ENCODE peak calls at places on chromosomes 11 and 22, in four cellular contexts. One of them, this sample, is unnamed.

GRCh38 chr11:128904872-128905344 is 13.8 kb downstream of the KCNJ5 start:
- DNase-seq in uterus: no peak
- DNase-seq in dorsolateral prefrontal cortex: no peak
- DNase-seq in GM23338: peak
- DNase-seq in this sample: peak

GRCh38 chr11:86218125-86219081 is 26.1 kb upstream of the EED start:
- DNase-seq in uterus: peak
- DNase-seq in dorsolateral prefrontal cortex: peak
- DNase-seq in GM23338: peak
- DNase-seq in this sample: peak

GRCh38 chr11:69308936-69309799 is 15.2 kb downstream of the MYEOV start:
- DNase-seq in uterus: no peak
- DNase-seq in dorsolateral prefrontal cortex: no peak
- DNase-seq in GM23338: no peak
- DNase-seq in this sample: no peak

GRCh38 chr11:107576497-107577086 is 11.1 kb upstream of the ALKBH8 start:
- DNase-seq in uterus: peak
- DNase-seq in dorsolateral prefrontal cortex: no peak
- DNase-seq in GM23338: peak
- DNase-seq in this sample: peak

GRCh38 chr11:62922653-62923371 is 1.6 kb upstream of the CHRM1 start:
- DNase-seq in uterus: no peak
- DNase-seq in dorsolateral prefrontal cortex: peak
- DNase-seq in GM23338: peak
- DNase-seq in this sample: peak

GRCh38 chr22:41410311-41410751 is 28.6 kb downstream of the TEF start:
- DNase-seq in uterus: peak
- DNase-seq in dorsolateral prefrontal cortex: no peak
- DNase-seq in GM23338: no peak
- DNase-seq in this sample: no peak

GRCh38 chr22:30864441-30865420 is 103.8 kb downstream of the MORC2 start:
- DNase-seq in uterus: no peak
- DNase-seq in dorsolateral prefrontal cortex: no peak
- DNase-seq in GM23338: no peak
- DNase-seq in this sample: no peak

GRCh38 chr11:43920598-43921419 is 21.6 kb upstream of the C11orf96 start:
- DNase-seq in uterus: peak
- DNase-seq in dorsolateral prefrontal cortex: no peak
- DNase-seq in GM23338: no peak
- DNase-seq in this sample: no peak

GRCh38 chr11:2582958-2583604 is 116.7 kb downstream of the KCNQ1OT1 start:
- DNase-seq in uterus: no peak
- DNase-seq in dorsolateral prefrontal cortex: peak
- DNase-seq in GM23338: no peak
- DNase-seq in this sample: no peak

GRCh38 chr11:123578778-123579481 is 75.5 kb downstream of the SCN3B start:
- DNase-seq in uterus: no peak
- DNase-seq in dorsolateral prefrontal cortex: no peak
- DNase-seq in GM23338: no peak
- DNase-seq in this sample: no peak

GRCh38 chr11:23311986-23312940 is 452.0 kb upstream of the CCDC179 start:
- DNase-seq in uterus: no peak
- DNase-seq in dorsolateral prefrontal cortex: no peak
- DNase-seq in GM23338: peak
- DNase-seq in this sample: no peak

GRCh38 chr11:110173775-110174644 is 80.8 kb downstream of the ZC3H12C start:
- DNase-seq in uterus: peak
- DNase-seq in dorsolateral prefrontal cortex: peak
- DNase-seq in GM23338: peak
- DNase-seq in this sample: peak

GRCh38 chr22:36728505-36728904 is 25.0 kb upstream of the CACNG2 start:
- DNase-seq in uterus: no peak
- DNase-seq in dorsolateral prefrontal cortex: no peak
- DNase-seq in GM23338: no peak
- DNase-seq in this sample: no peak

GRCh38 chr11:107908211-107908610 is 20.0 kb upstream of the RAB39A start:
- DNase-seq in uterus: no peak
- DNase-seq in dorsolateral prefrontal cortex: no peak
- DNase-seq in GM23338: no peak
- DNase-seq in this sample: no peak

GRCh38 chr11:60116996-60117790 is 28.7 kb downstream of the MS4A2 start:
- DNase-seq in uterus: no peak
- DNase-seq in dorsolateral prefrontal cortex: no peak
- DNase-seq in GM23338: no peak
- DNase-seq in this sample: no peak

GRCh38 chr11:117127164-117127563 is 16.9 kb upstream of the PAFAH1B2 start:
- DNase-seq in uterus: no peak
- DNase-seq in dorsolateral prefrontal cortex: no peak
- DNase-seq in GM23338: no peak
- DNase-seq in this sample: no peak

GRCh38 chr22:38141574-38141973 is 31.1 kb upstream of the BAIAP2L2 start:
- DNase-seq in uterus: no peak
- DNase-seq in dorsolateral prefrontal cortex: peak
- DNase-seq in GM23338: no peak
- DNase-seq in this sample: no peak

GRCh38 chr11:76288166-76288978 is 82.1 kb upstream of the WNT11 start:
- DNase-seq in uterus: no peak
- DNase-seq in dorsolateral prefrontal cortex: no peak
- DNase-seq in GM23338: no peak
- DNase-seq in this sample: peak

DNA sequence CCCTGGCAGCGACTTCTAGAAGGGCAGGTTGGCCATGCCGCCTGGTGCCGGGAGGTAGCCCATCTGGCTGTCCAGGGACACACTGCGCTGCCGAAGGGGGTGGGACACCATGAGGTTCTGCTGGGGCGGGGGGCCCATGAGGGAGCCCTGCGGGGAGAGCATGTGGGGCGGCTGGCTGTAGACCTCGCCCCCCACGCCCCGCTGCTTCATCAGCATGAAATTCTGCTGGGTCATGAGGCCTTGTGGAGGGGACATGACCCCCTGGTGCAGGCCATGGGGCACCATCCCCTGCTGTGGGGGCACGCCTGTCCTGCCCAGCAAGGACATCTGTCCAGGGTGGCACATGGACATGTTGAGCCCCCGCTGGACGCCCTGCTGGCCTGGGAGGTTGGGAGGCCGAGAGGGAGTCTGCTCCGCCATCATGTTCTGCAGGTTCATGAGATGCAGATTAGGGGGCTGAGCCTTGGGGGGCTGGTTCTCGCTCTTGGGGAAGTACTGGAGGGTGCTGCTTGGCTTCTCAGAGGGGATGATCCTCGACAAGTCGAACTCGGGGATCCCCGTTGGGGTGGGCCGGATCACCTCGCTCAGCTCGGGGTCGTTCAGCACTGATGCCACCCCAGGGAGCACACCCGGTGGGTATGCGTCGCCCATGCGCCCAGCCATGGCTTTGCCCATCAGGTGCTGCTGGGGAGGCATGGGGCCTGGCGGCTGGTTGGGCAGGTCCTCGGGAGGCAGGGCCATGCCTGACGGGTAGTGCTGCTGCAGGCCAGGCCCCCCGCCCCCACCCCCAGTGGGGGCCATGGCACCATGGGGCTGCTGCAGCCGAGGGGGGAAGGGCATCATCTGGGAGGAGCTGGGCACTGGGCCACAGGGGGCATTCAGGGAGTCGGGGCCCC is 15.0 kb downstream of the CXCR5 start:
- DNase-seq in uterus: no peak
- DNase-seq in dorsolateral prefrontal cortex: no peak
- DNase-seq in GM23338: no peak
- DNase-seq in this sample: no peak
- H3K4me3 ChIP-seq in uterus: no peak
- H3K4me3 ChIP-seq in dorsolateral prefrontal cortex: no peak
- H3K4me3 ChIP-seq in GM23338: no peak
- H3K4me3 ChIP-seq in this sample: no peak

GRCh38 chr22:35329114-35329847 is 29.6 kb downstream of the TOM1 start:
- DNase-seq in uterus: no peak
- DNase-seq in dorsolateral prefrontal cortex: no peak
- DNase-seq in GM23338: no peak
- DNase-seq in this sample: no peak
- TF ChIP-seq CTCF in uterus: no peak
- TF ChIP-seq CTCF in dorsolateral prefrontal cortex: no peak
- TF ChIP-seq CTCF in GM23338: no peak
- TF ChIP-seq CTCF in this sample: no peak

GRCh38 chr11:1263036-1263435 is 40.2 kb downstream of the MUC5B start:
- DNase-seq in uterus: no peak
- DNase-seq in dorsolateral prefrontal cortex: no peak
- DNase-seq in GM23338: no peak
- DNase-seq in this sample: no peak
- H3K4me3 ChIP-seq in uterus: peak
- H3K4me3 ChIP-seq in dorsolateral prefrontal cortex: peak
- H3K4me3 ChIP-seq in GM23338: peak
- H3K4me3 ChIP-seq in this sample: peak

DNA sequence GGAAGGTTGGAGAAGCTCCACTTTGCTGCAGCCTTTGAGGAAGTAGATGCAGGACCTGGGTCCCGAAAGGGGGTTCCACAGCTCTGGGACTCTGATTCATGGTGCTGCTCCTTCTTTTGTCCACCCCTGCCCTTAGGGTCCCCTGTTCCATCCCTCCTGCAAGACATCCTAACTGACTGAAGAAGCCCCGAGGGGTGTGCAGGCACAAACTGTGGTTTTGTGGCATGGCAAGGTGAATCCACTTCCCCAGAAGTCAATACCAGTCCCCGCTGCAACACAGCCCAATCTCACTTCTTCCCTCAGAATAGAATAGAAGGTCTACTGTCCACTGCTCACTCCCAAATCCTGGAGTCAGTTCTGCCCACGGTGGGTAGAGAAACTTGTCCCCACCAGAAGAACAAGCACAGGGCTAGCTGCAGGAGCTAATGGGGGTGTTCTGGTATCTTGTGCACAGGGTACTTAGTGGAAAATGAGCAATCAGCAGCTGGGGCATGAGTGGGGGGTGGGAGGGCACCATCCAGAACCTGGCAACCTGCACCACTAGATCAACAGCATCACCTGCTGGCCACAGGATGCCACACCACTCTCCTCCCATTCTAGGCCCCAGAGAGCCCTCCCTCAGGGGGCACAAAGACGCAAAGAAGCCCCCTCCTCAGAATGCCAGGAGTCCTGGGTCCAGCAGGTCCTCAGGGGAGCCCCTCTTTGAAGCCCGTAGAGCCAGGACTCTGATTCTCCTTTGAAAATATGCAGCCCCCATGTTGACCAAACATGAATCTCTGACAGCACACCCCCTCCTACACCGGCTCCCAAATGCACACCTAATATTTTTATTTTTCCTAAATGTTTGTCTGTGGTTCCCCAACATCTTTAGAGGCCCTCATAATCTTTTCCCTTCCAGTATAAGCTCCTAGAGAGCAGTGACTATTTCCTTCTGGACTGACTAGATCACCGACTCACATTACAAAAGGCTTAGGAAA is 14.1 kb downstream of the SPATA19 start:
- DNase-seq in uterus: no peak
- DNase-seq in dorsolateral prefrontal cortex: no peak
- DNase-seq in GM23338: peak
- DNase-seq in this sample: no peak
- TF ChIP-seq CTCF in uterus: no peak
- TF ChIP-seq CTCF in dorsolateral prefrontal cortex: peak
- TF ChIP-seq CTCF in GM23338: peak
- TF ChIP-seq CTCF in this sample: peak

GRCh38 chr11:121236115-121237001 is 56.2 kb upstream of the SC5D start:
- DNase-seq in uterus: no peak
- DNase-seq in dorsolateral prefrontal cortex: no peak
- DNase-seq in GM23338: peak
- DNase-seq in this sample: peak
- H3K4me3 ChIP-seq in uterus: no peak
- H3K4me3 ChIP-seq in dorsolateral prefrontal cortex: no peak
- H3K4me3 ChIP-seq in GM23338: no peak
- H3K4me3 ChIP-seq in this sample: peak

GRCh38 chr22:49691256-49691655 is 136.4 kb downstream of the BRD1 start:
- DNase-seq in uterus: no peak
- DNase-seq in dorsolateral prefrontal cortex: no peak
- DNase-seq in GM23338: no peak
- DNase-seq in this sample: no peak

GRCh38 chr22:49692499-49693225 is 135.0 kb downstream of the BRD1 start:
- DNase-seq in uterus: no peak
- DNase-seq in dorsolateral prefrontal cortex: no peak
- DNase-seq in GM23338: no peak
- DNase-seq in this sample: no peak

GRCh38 chr22:49693848-49694247 is 133.8 kb downstream of the BRD1 start:
- DNase-seq in uterus: no peak
- DNase-seq in dorsolateral prefrontal cortex: no peak
- DNase-seq in GM23338: no peak
- DNase-seq in this sample: no peak

GRCh38 chr22:49694462-49695260 is 133.0 kb downstream of the BRD1 start:
- DNase-seq in uterus: no peak
- DNase-seq in dorsolateral prefrontal cortex: no peak
- DNase-seq in GM23338: no peak
- DNase-seq in this sample: no peak

GRCh38 chr22:49693416-49693815 is 134.3 kb downstream of the BRD1 start:
- DNase-seq in uterus: no peak
- DNase-seq in dorsolateral prefrontal cortex: no peak
- DNase-seq in GM23338: no peak
- DNase-seq in this sample: no peak
- TF ChIP-seq CTCF in uterus: no peak
- TF ChIP-seq CTCF in dorsolateral prefrontal cortex: no peak
- TF ChIP-seq CTCF in GM23338: no peak
- TF ChIP-seq CTCF in this sample: no peak

GRCh38 chr11:34357646-34358257 is at the start of gene ABTB2:
- DNase-seq in uterus: peak
- DNase-seq in dorsolateral prefrontal cortex: peak
- DNase-seq in GM23338: peak
- DNase-seq in this sample: peak

GRCh38 chr11:34358666-34359547 is 1.1 kb upstream of the ABTB2 start:
- DNase-seq in uterus: peak
- DNase-seq in dorsolateral prefrontal cortex: peak
- DNase-seq in GM23338: peak
- DNase-seq in this sample: peak

GRCh38 chr11:34358258-34358665 is 452 bp upstream of the ABTB2 start:
- DNase-seq in uterus: peak
- DNase-seq in dorsolateral prefrontal cortex: no peak
- DNase-seq in GM23338: peak
- DNase-seq in this sample: no peak

GRCh38 chr11:34360056-34360455 is 2.2 kb upstream of the ABTB2 start:
- DNase-seq in uterus: no peak
- DNase-seq in dorsolateral prefrontal cortex: no peak
- DNase-seq in GM23338: no peak
- DNase-seq in this sample: no peak

DNA sequence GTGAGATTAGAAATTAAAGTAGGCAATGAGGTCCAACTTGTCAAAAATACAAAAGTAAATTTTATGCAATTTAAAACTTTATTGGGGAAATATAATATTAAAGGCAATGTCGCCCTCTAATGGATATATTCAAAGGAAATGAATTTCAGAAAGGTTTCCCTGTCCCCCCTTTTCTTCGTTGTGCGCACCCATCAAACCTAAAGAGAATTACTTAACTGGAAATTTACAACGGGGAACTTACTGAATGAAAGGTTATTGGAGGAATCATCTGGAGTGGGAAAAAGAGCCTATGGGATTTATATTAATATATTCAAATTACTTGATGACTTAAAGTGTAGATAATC is 1.7 kb upstream of the ABTB2 start:
- DNase-seq in uterus: no peak
- DNase-seq in dorsolateral prefrontal cortex: no peak
- DNase-seq in GM23338: no peak
- DNase-seq in this sample: no peak
- H3K4me3 ChIP-seq in uterus: no peak
- H3K4me3 ChIP-seq in dorsolateral prefrontal cortex: peak
- H3K4me3 ChIP-seq in GM23338: peak
- H3K4me3 ChIP-seq in this sample: no peak